ENCODE peak calls at places on chromosomes 16 and 17, in nine cellular contexts. A, Q, W, F, E, O, K, V and S are unnamed samples. For H3K4me1, the result is how much of the 10 kb centered on the place peaks cover.

GRCh38 chr16:28067604-28068382 is 4.3 kb upstream of the GSG1L start:
- DNase-seq in A (no peak), Q (no peak), W (no peak), F (no peak), E (no peak), O (no peak), K (no peak), V (peak), S (no peak)

GRCh38 chr17:82399601-82400101 is 18.5 kb upstream of the HEXD start:
- DNase-seq in A (no peak), Q (no peak), W (no peak), F (no peak), E (no peak), O (no peak), K (no peak), V (no peak), S (peak)

GRCh38 chr16:87324411-87325275 is 7.5 kb upstream of the C16orf95 start:
- DNase-seq in A (peak), Q (peak), W (no peak), F (peak), E (no peak), O (peak), K (no peak), V (peak), S (peak)

GRCh38 chr16:75559002-75559401 is 3.0 kb upstream of the TMEM231 start:
- DNase-seq in A (no peak), Q (no peak), W (no peak), F (no peak), E (no peak), O (peak), K (no peak), V (no peak), S (no peak)

GRCh38 chr17:70892527-70892926 is 723.2 kb downstream of the KCNJ2 start:
- DNase-seq in A (no peak), Q (no peak), W (no peak), F (no peak), E (no peak), O (no peak), K (no peak), V (no peak), S (no peak)

GRCh38 chr16:57893559-57894389 is 77.2 kb downstream of the CNGB1 start:
- DNase-seq in A (no peak), Q (no peak), W (peak), F (no peak), E (peak), O (peak), K (no peak), V (peak), S (no peak)

GRCh38 chr16:21263640-21264211 is 14.4 kb downstream of the CRYM start:
- DNase-seq in A (no peak), Q (peak), W (peak), F (peak), E (no peak), O (no peak), K (no peak), V (peak), S (no peak)

GRCh38 chr16:12900599-12901203 is 697 bp upstream of the SHISA9 start:
- DNase-seq in A (no peak), Q (peak), W (no peak), F (no peak), E (no peak), O (no peak), K (no peak), V (no peak), S (no peak)

GRCh38 chr17:37079065-37079708 is 130.4 kb downstream of the AATF start:
- DNase-seq in A (no peak), Q (no peak), W (no peak), F (no peak), E (no peak), O (no peak), K (no peak), V (no peak), S (no peak)

GRCh38 chr17:58060596-58061191 is 22.5 kb upstream of the DYNLL2 start:
- DNase-seq in A (no peak), Q (no peak), W (no peak), F (no peak), E (no peak), O (no peak), K (no peak), V (peak), S (peak)

GRCh38 chr17:48175692-48176450 is 68.3 kb downstream of the SNX11 start:
- DNase-seq in A (no peak), Q (no peak), W (no peak), F (no peak), E (no peak), O (peak), K (no peak), V (peak), S (no peak)

GRCh38 chr17:50151937-50152547 is 1.6 kb upstream of the PPP1R9B start:
- DNase-seq in A (no peak), Q (peak), W (peak), F (peak), E (peak), O (peak), K (peak), V (peak), S (peak)

GRCh38 chr17:56785396-56785795 is 48.3 kb downstream of the C17orf67 start:
- DNase-seq in A (no peak), Q (no peak), W (no peak), F (no peak), E (no peak), O (peak), K (no peak), V (peak), S (no peak)

GRCh38 chr16:48384305-48384981 is 770 bp downstream of the SIAH1 start:
- DNase-seq in A (no peak), Q (peak), W (peak), F (peak), E (peak), O (peak), K (no peak), V (peak), S (peak)

GRCh38 chr16:477758-478157 is 49.8 kb upstream of the CAPN15 start:
- DNase-seq in A (no peak), Q (no peak), W (no peak), F (no peak), E (no peak), O (peak), K (no peak), V (no peak), S (no peak)

GRCh38 chr16:8899709-8900317 is 17.7 kb downstream of the LITAFD start:
- DNase-seq in A (no peak), Q (no peak), W (no peak), F (no peak), E (no peak), O (no peak), K (no peak), V (no peak), S (no peak)

GRCh38 chr17:4236456-4236855 is 27.3 kb downstream of the ANKFY1 start:
- DNase-seq in A (no peak), Q (no peak), W (no peak), F (no peak), E (no peak), O (no peak), K (no peak), V (peak), S (no peak)

GRCh38 chr16:56939801-56940200 is 7.9 kb downstream of the HERPUD1 start:
- DNase-seq in A (no peak), Q (no peak), W (no peak), F (no peak), E (no peak), O (no peak), K (no peak), V (no peak), S (no peak)

GRCh38 chr17:17235212-17236174 is 1.5 kb downstream of the FLCN start:
- DNase-seq in A (no peak), Q (no peak), W (no peak), F (peak), E (peak), O (peak), K (no peak), V (peak), S (no peak)

GRCh38 chr16:31456988-31457360 is 2.3 kb upstream of the ARMC5 start:
- DNase-seq in A (no peak), Q (no peak), W (no peak), F (no peak), E (no peak), O (no peak), K (no peak), V (no peak), S (no peak)
- H3K4me1 ChIP-seq in A (under half), Q (under half), W (under half), F (half or more), E (under half), O (under half), K (half or more), V (under half), S (half or more)

GRCh38 chr17:1010586-1010985 is 13.7 kb downstream of the TIMM22 start:
- DNase-seq in A (no peak), Q (no peak), W (no peak), F (no peak), E (no peak), O (no peak), K (no peak), V (no peak), S (no peak)

GRCh38 chr17:1011760-1012735 is 15.1 kb downstream of the TIMM22 start:
- DNase-seq in A (no peak), Q (no peak), W (no peak), F (no peak), E (no peak), O (no peak), K (no peak), V (no peak), S (no peak)

GRCh38 chr17:1010086-1010450 is 13.1 kb downstream of the TIMM22 start:
- DNase-seq in A (no peak), Q (no peak), W (no peak), F (no peak), E (no peak), O (no peak), K (no peak), V (no peak), S (no peak)

GRCh38 chr17:1009411-1010085 is 12.6 kb downstream of the TIMM22 start:
- DNase-seq in A (no peak), Q (no peak), W (no peak), F (no peak), E (no peak), O (no peak), K (no peak), V (no peak), S (no peak)

DNA sequence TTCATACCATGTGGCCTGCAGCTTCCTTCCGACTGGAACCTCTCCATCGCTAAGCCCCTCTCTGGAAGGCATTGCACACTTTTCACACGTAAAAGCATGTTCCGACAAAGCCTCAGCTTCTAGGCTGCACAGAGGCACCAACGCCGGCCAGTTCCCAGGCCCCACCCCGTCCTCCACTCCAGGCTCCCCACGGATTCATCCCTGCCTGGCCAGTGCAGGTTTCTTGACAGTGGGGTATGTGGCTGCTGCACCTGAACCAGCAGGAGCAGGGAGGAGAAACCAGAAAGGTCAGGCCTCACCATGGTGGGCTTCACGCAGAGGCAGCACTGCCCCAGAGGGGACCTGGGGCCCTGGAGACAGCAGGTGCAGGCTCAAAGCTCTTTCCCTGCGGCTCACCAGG is 14.2 kb downstream of the TIMM22 start:
- DNase-seq in A (no peak), Q (no peak), W (no peak), F (no peak), E (no peak), O (no peak), K (no peak), V (no peak), S (no peak)
- H3K4me1 ChIP-seq in A (under half), Q (under half), W (under half), F (under half), E (under half), O (under half), K (under half), V (under half), S (under half)

DNA sequence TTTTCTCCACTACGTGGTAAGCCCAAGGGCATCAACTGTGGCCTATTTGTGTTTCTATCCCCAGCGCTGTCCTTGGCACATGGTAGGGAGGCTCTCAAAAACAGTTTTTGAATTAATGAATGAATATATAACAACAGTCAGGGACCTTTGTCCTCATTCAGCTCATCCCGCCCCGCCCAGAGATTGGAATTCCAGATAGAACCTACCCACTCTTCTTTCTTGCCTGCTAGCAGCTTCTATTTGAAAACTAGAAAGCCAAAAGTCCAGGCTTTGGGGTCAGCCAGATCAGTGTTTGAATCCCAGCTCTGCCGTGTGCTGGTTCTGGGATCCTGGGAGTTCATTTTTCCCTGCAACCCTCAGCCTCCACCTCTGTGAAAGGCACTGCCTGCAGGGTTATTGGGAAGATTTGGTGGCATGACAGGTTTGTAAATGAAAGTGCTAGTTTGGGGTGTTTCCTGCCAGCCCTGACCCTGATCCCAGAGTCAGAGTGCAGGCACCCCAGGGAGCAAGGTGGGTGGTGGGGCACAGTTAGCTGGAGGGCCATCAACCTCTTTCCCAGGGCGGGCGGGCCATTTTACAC is 4.5 kb downstream of the NHERF1 start:
- DNase-seq in A (no peak), Q (no peak), W (no peak), F (no peak), E (no peak), O (no peak), K (no peak), V (no peak), S (no peak)
- H3K4me1 ChIP-seq in A (under half), Q (under half), W (under half), F (under half), E (under half), O (under half), K (half or more), V (under half), S (under half)

GRCh38 chr17:28041068-28041843 is 1.2 kb upstream of the NLK start:
- DNase-seq in A (peak), Q (peak), W (peak), F (peak), E (peak), O (peak), K (peak), V (peak), S (peak)

GRCh38 chr17:28042721-28043291 is 329 bp downstream of the NLK start:
- DNase-seq in A (no peak), Q (no peak), W (no peak), F (no peak), E (no peak), O (no peak), K (no peak), V (no peak), S (no peak)

GRCh38 chr17:28041844-28042656 is 427 bp upstream of the NLK start:
- DNase-seq in A (no peak), Q (no peak), W (no peak), F (peak), E (no peak), O (peak), K (no peak), V (peak), S (no peak)

GRCh38 chr17:28043296-28043695 is 819 bp downstream of the NLK start:
- DNase-seq in A (no peak), Q (no peak), W (no peak), F (no peak), E (no peak), O (no peak), K (no peak), V (no peak), S (no peak)

DNA sequence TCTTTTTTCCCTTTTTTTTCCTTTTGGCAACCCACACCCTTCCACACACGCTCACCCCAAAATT is at the start of gene NLK:
- DNase-seq in A (no peak), Q (no peak), W (no peak), F (no peak), E (no peak), O (no peak), K (no peak), V (no peak), S (no peak)
- H3K4me1 ChIP-seq in A (under half), Q (under half), W (under half), F (under half), E (under half), O (under half), K (under half), V (under half), S (half or more)

DNA sequence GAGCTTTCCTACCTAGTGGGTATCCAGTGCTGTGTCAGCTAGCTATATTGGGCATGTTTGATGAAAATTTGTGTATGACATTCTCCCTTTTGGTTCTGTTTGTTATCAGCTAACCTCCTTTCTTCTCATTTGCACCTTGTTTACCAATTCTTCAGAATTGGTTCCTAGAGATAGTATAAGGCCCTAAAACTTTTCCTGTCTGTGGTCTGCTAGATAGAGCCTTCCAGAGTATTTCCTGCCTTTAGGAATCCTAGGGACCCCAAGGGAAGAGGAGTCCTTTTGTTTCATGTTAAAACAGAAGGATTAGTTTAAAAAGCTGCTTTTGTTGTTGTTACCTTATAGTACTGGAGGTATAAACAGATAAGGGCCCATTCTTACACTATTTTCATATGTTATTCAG is 11.5 kb downstream of the MAP3K3 start:
- DNase-seq in A (no peak), Q (no peak), W (no peak), F (no peak), E (no peak), O (no peak), K (no peak), V (no peak), S (no peak)
- H3K4me1 ChIP-seq in A (under half), Q (under half), W (under half), F (under half), E (under half), O (under half), K (under half), V (under half), S (under half)

GRCh38 chr17:35877345-35878029 is 2.7 kb downstream of the CCL5 start:
- DNase-seq in A (no peak), Q (no peak), W (no peak), F (no peak), E (no peak), O (no peak), K (no peak), V (no peak), S (no peak)
- H3K4me1 ChIP-seq in A (under half), Q (under half), W (under half), F (under half), E (under half), O (under half), K (under half), V (under half), S (under half)

GRCh38 chr17:5580367-5580766 is 3.9 kb downstream of the NLRP1 start:
- DNase-seq in A (no peak), Q (no peak), W (no peak), F (no peak), E (no peak), O (peak), K (no peak), V (peak), S (no peak)
- H3K4me1 ChIP-seq in A (under half), Q (under half), W (under half), F (under half), E (under half), O (under half), K (under half), V (under half), S (under half)